ENCODE peak calls at places on chromosome 5, in ten cellular contexts. W is stimulated activated CD4-positive, alpha-beta T cell treated with anti-CD3 and anti-CD28 coated beads, Interleukin-2, amount 100 ng/mL, for 48 hours; X is hypothalamus; L is CD4-positive, alpha-beta T cell; Y is iris pigment epithelial cell; Z is H7; S is CD8-positive, alpha-beta memory T cell; V is PC-3; R is activated T-helper 1 cell treated with Interleukin-2 at 50 U/mL for 16 hours; I is adipocyte. K is an unnamed sample.

GRCh38 chr5:7540806-7541205 is 144.9 kb downstream of the ADCY2 start:
- DNase-seq in W (no peak), X (no peak), L (no peak), Y (no peak), Z (no peak), S (no peak), V (no peak), R (no peak), I (no peak), K (no peak)

GRCh38 chr5:141788296-141788980 is 89.8 kb downstream of the PCDH1 start:
- DNase-seq in W (no peak), X (no peak), L (no peak), Y (no peak), Z (peak; percentile 67), S (no peak), V (no peak), R (no peak), I (no peak), K (no peak)

GRCh38 chr5:171855265-171855664 is 69.6 kb downstream of the SMIM23 start:
- DNase-seq in W (no peak), X (no peak), L (no peak), Y (no peak), Z (no peak), S (no peak), V (no peak), R (no peak), I (no peak), K (no peak)

GRCh38 chr5:80109549-80110478 is 74.7 kb downstream of the THBS4 start:
- DNase-seq in W (no peak), X (peak; percentile 27), L (no peak), Y (no peak), Z (peak; percentile 55), S (no peak), V (no peak), R (no peak), I (peak; percentile 16), K (peak; percentile 8)

GRCh38 chr5:61329729-61330128 is 2.3 kb upstream of the ZSWIM6 start:
- DNase-seq in W (no peak), X (no peak), L (no peak), Y (peak; percentile 59), Z (peak; percentile 35), S (no peak), V (peak; percentile 26), R (no peak), I (peak; percentile 30), K (no peak)

GRCh38 chr5:178236685-178237084 is 4.1 kb upstream of the PHYKPL start:
- DNase-seq in W (no peak), X (no peak), L (no peak), Y (no peak), Z (no peak), S (no peak), V (no peak), R (no peak), I (no peak), K (no peak)

GRCh38 chr5:103375356-103375755 is 116.8 kb downstream of the MACIR start:
- DNase-seq in W (no peak), X (no peak), L (no peak), Y (peak; percentile 96), Z (no peak), S (no peak), V (peak; percentile 77), R (no peak), I (peak; percentile 81), K (no peak)

GRCh38 chr5:89396262-89396975 is 513.4 kb upstream of the MEF2C start:
- DNase-seq in W (no peak), X (no peak), L (no peak), Y (peak; percentile 26), Z (no peak), S (no peak), V (no peak), R (no peak), I (peak; percentile 57), K (no peak)

GRCh38 chr5:126354012-126354856 is 69.0 kb upstream of the GRAMD2B start:
- DNase-seq in W (no peak), X (no peak), L (no peak), Y (peak; percentile 98), Z (no peak), S (peak; percentile 30), V (peak; percentile 93), R (no peak), I (peak; percentile 89), K (no peak)

GRCh38 chr5:175664723-175665122 is 6.9 kb downstream of the HRH2 start:
- DNase-seq in W (no peak), X (no peak), L (no peak), Y (no peak), Z (no peak), S (no peak), V (no peak), R (no peak), I (no peak), K (no peak)

GRCh38 chr5:9056046-9056445 is 489.8 kb downstream of the SEMA5A start:
- DNase-seq in W (no peak), X (no peak), L (no peak), Y (no peak), Z (no peak), S (no peak), V (no peak), R (no peak), I (no peak), K (no peak)

GRCh38 chr5:423626-424258 is 19.2 kb upstream of the EXOC3 start:
- DNase-seq in W (no peak), X (no peak), L (no peak), Y (no peak), Z (no peak), S (no peak), V (no peak), R (no peak), I (no peak), K (no peak)

GRCh38 chr5:14416709-14417108 is 164.9 kb upstream of the OTULINL start:
- DNase-seq in W (no peak), X (no peak), L (no peak), Y (no peak), Z (peak; percentile 47), S (no peak), V (no peak), R (no peak), I (peak; percentile 60), K (no peak)

GRCh38 chr5:80975065-80975464 is 14.9 kb downstream of the RASGRF2 start:
- DNase-seq in W (no peak), X (no peak), L (no peak), Y (peak; percentile 24), Z (no peak), S (no peak), V (peak; percentile 78), R (no peak), I (no peak), K (no peak)

GRCh38 chr5:483011-483410 is 40.0 kb downstream of the EXOC3 start:
- DNase-seq in W (no peak), X (no peak), L (no peak), Y (no peak), Z (no peak), S (no peak), V (no peak), R (no peak), I (no peak), K (no peak)

GRCh38 chr5:13382232-13382631 is 562.3 kb downstream of the DNAH5 start:
- DNase-seq in W (no peak), X (no peak), L (no peak), Y (no peak), Z (no peak), S (no peak), V (no peak), R (no peak), I (no peak), K (no peak)

GRCh38 chr5:150111121-150111520 is 24.8 kb upstream of the CSF1R start:
- DNase-seq in W (no peak), X (no peak), L (no peak), Y (no peak), Z (peak; percentile 51), S (no peak), V (no peak), R (no peak), I (no peak), K (no peak)

GRCh38 chr5:133337795-133338445 is 274.4 kb downstream of the FSTL4 start:
- DNase-seq in W (no peak), X (no peak), L (no peak), Y (no peak), Z (no peak), S (no peak), V (no peak), R (no peak), I (no peak), K (no peak)

GRCh38 chr5:98771389-98772109 is 1.9 kb upstream of the RGMB start:
- DNase-seq in W (peak; percentile 51), X (peak; percentile 9), L (peak; percentile 62), Y (peak; percentile 92), Z (peak; percentile 70), S (peak; percentile 64), V (peak; percentile 97), R (no peak), I (peak; percentile 97), K (no peak)